ENCODE peak calls at places on chromosomes 5 and 9, in nine cellular contexts. I, C, F, A, Z, R, P, W and D are unnamed samples.

GRCh38 chr9:33452828-33453271 is 5.5 kb upstream of the AQP3 start:
- DNase-seq in I (peak), C (peak), F (peak), A (peak), Z (no peak), R (peak), P (peak), W (peak), D (peak)

GRCh38 chr5:68267044-68267443 is 51.5 kb downstream of the PIK3R1 start:
- DNase-seq in I (no peak), C (no peak), F (no peak), A (no peak), Z (no peak), R (no peak), P (no peak), W (no peak), D (no peak)

GRCh38 chr5:176157656-176158055 is 80.6 kb upstream of the SIMC1 start:
- DNase-seq in I (no peak), C (no peak), F (no peak), A (no peak), Z (no peak), R (no peak), P (no peak), W (no peak), D (no peak)

GRCh38 chr9:103804077-103804735 is 289.9 kb upstream of the SMC2 start:
- DNase-seq in I (no peak), C (no peak), F (no peak), A (no peak), Z (no peak), R (no peak), P (no peak), W (no peak), D (no peak)

GRCh38 chr5:164224772-164225171 is 719.4 kb downstream of the MAT2B start:
- DNase-seq in I (no peak), C (no peak), F (no peak), A (peak), Z (no peak), R (no peak), P (no peak), W (no peak), D (no peak)

GRCh38 chr5:31811210-31811609 is 172.3 kb downstream of the PDZD2 start:
- DNase-seq in I (peak), C (no peak), F (no peak), A (no peak), Z (no peak), R (no peak), P (no peak), W (peak), D (no peak)

GRCh38 chr5:109038209-109038840 is 290.6 kb downstream of the FER start:
- DNase-seq in I (no peak), C (no peak), F (no peak), A (no peak), Z (no peak), R (no peak), P (no peak), W (peak), D (no peak)

GRCh38 chr5:65485405-65485804 is 3.7 kb upstream of the ADAMTS6 start:
- DNase-seq in I (no peak), C (no peak), F (no peak), A (peak), Z (no peak), R (no peak), P (no peak), W (no peak), D (no peak)

GRCh38 chr5:53983568-53984465 is 326.6 kb downstream of the ARL15 start:
- DNase-seq in I (no peak), C (no peak), F (no peak), A (no peak), Z (no peak), R (no peak), P (no peak), W (peak), D (no peak)

GRCh38 chr5:23507278-23507685 is at the start of gene PRDM9:
- DNase-seq in I (peak), C (peak), F (no peak), A (peak), Z (no peak), R (peak), P (no peak), W (peak), D (peak)

GRCh38 chr5:131462479-131462878 is 172.6 kb downstream of the RAPGEF6 start:
- DNase-seq in I (no peak), C (no peak), F (no peak), A (no peak), Z (no peak), R (no peak), P (no peak), W (peak), D (no peak)

GRCh38 chr5:56310711-56311204 is 77.6 kb upstream of the ANKRD55 start:
- DNase-seq in I (no peak), C (no peak), F (no peak), A (no peak), Z (no peak), R (no peak), P (no peak), W (peak), D (no peak)

GRCh38 chr5:56564451-56565223 is 250.7 kb upstream of the MAP3K1 start:
- DNase-seq in I (no peak), C (no peak), F (peak), A (no peak), Z (no peak), R (no peak), P (no peak), W (no peak), D (no peak)

GRCh38 chr5:76958976-76959767 is 6.3 kb downstream of the CRHBP start:
- DNase-seq in I (no peak), C (no peak), F (no peak), A (no peak), Z (no peak), R (no peak), P (no peak), W (peak), D (peak)

GRCh38 chr9:121157939-121158338 is 43.7 kb downstream of the RAB14 start:
- DNase-seq in I (no peak), C (no peak), F (no peak), A (no peak), Z (no peak), R (no peak), P (no peak), W (no peak), D (no peak)

GRCh38 chr5:177553671-177554429 is 513 bp downstream of the FAM193B start:
- DNase-seq in I (peak), C (peak), F (peak), A (peak), Z (no peak), R (no peak), P (peak), W (peak), D (peak)

GRCh38 chr5:40518511-40518917 is 161.2 kb upstream of the PTGER4 start:
- DNase-seq in I (no peak), C (no peak), F (no peak), A (no peak), Z (no peak), R (no peak), P (no peak), W (no peak), D (no peak)

GRCh38 chr9:136525841-136526499 is 19.9 kb downstream of the NOTCH1 start:
- DNase-seq in I (peak), C (peak), F (no peak), A (no peak), Z (no peak), R (no peak), P (no peak), W (no peak), D (no peak)

GRCh38 chr9:137446851-137447471 is 5.8 kb upstream of the ENTPD8 start:
- DNase-seq in I (peak), C (no peak), F (no peak), A (peak), Z (no peak), R (no peak), P (no peak), W (no peak), D (peak)

GRCh38 chr5:157842185-157842584 is 16.8 kb downstream of the CLINT1 start:
- DNase-seq in I (no peak), C (no peak), F (no peak), A (no peak), Z (no peak), R (no peak), P (no peak), W (no peak), D (no peak)

GRCh38 chr5:54519083-54519541 is 1.6 kb downstream of the SNX18 start:
- DNase-seq in I (no peak), C (no peak), F (no peak), A (peak), Z (no peak), R (no peak), P (no peak), W (no peak), D (peak)

GRCh38 chr9:12775373-12775962 is 648 bp downstream of the LURAP1L start:
- DNase-seq in I (peak), C (peak), F (no peak), A (no peak), Z (no peak), R (no peak), P (peak), W (peak), D (no peak)

GRCh38 chr5:139016186-139016585 is 141.1 kb upstream of the LRRTM2 start:
- DNase-seq in I (no peak), C (no peak), F (no peak), A (no peak), Z (no peak), R (no peak), P (no peak), W (no peak), D (no peak)